ENCODE peak calls at places on chromosomes 6 and 20, in eight cellular contexts. C is heart left ventricle, D is SK-N-SH, I is HCT116, M is A549, O is DND-41, J is transverse colon, P is IMR-90. G is an unnamed sample. For H3K4me1, the result is how much of the 10 kb centered on the place peaks cover.

GRCh38 chr6:68229566-68229965 is 405.5 kb upstream of the ADGRB3 start:
- DNase-seq in P (no peak), C (no peak), O (no peak), J (no peak), I (no peak), M (no peak), D (no peak), G (no peak)

GRCh38 chr6:12203001-12203400 is 87.2 kb upstream of the EDN1 start:
- DNase-seq in D (no peak), O (no peak), M (peak), I (no peak), C (no peak), P (peak), J (no peak), G (no peak)

GRCh38 chr6:16985484-16986284 is 116.2 kb upstream of the STMND1 start:
- DNase-seq in M (no peak), P (peak), J (no peak), I (no peak), D (no peak), C (no peak), O (no peak), G (no peak)

GRCh38 chr6:113690255-113690956 is 166.7 kb upstream of the MARCKS start:
- DNase-seq in P (peak), C (no peak), J (no peak), I (no peak), D (peak), O (no peak), M (peak), G (peak)

GRCh38 chr20:662289-663192 is 9.5 kb upstream of the SRXN1 start:
- DNase-seq in I (no peak), J (no peak), C (no peak), O (no peak), D (no peak), M (no peak), P (no peak), G (no peak)

GRCh38 chr6:6969761-6970223 is 138.0 kb upstream of the RREB1 start:
- DNase-seq in O (no peak), D (no peak), C (no peak), M (no peak), J (peak), P (no peak), I (peak), G (peak)

GRCh38 chr6:7541175-7542064 is at the start of gene DSP:
- DNase-seq in D (peak), J (peak), P (no peak), I (peak), M (peak), C (peak), O (no peak), G (peak)

GRCh38 chr20:48957053-48957481 is 35.6 kb downstream of the ARFGEF2 start:
- DNase-seq in M (no peak), J (no peak), I (no peak), D (no peak), P (no peak), C (no peak), O (no peak), G (no peak)

GRCh38 chr6:156347251-156348049 is 429.7 kb upstream of the ARID1B start:
- DNase-seq in O (no peak), P (peak), M (no peak), J (no peak), I (no peak), D (no peak), C (no peak), G (no peak)

GRCh38 chr20:59808729-59809381 is 124.6 kb downstream of the SYCP2 start:
- DNase-seq in P (no peak), I (no peak), J (no peak), C (no peak), M (no peak), O (no peak), D (peak), G (no peak)

GRCh38 chr6:144036064-144036873 is 28.2 kb upstream of the PLAGL1 start:
- DNase-seq in I (no peak), O (no peak), J (peak), C (peak), M (no peak), P (peak), D (no peak), G (no peak)

GRCh38 chr20:59441306-59441705 is 140.9 kb downstream of the EDN3 start:
- DNase-seq in I (no peak), P (no peak), J (no peak), O (no peak), M (no peak), C (no peak), D (no peak), G (no peak)

GRCh38 chr6:15429146-15430110 is 183.6 kb downstream of the JARID2 start:
- DNase-seq in C (no peak), I (no peak), O (no peak), M (no peak), P (peak), D (no peak), J (no peak), G (no peak)

GRCh38 chr20:37693203-37693602 is 627 bp upstream of the CTNNBL1 start:
- DNase-seq in O (no peak), M (no peak), J (no peak), P (no peak), I (no peak), C (no peak), D (peak), G (no peak)

GRCh38 chr6:121951918-121952379 is 447.5 kb upstream of the HSF2 start:
- DNase-seq in D (no peak), I (no peak), C (no peak), P (peak), M (no peak), J (no peak), O (no peak), G (peak)

GRCh38 chr6:116253188-116253504 is 729 bp downstream of the TSPYL4 start:
- DNase-seq in I (no peak), D (no peak), J (no peak), M (no peak), P (no peak), C (no peak), O (no peak), G (no peak)

GRCh38 chr20:54063998-54064676 is 6.3 kb downstream of the BCAS1 start:
- DNase-seq in J (no peak), P (no peak), M (no peak), O (peak), C (no peak), I (no peak), D (no peak), G (no peak)

GRCh38 chr6:109348246-109348645 is 34.0 kb downstream of the CD164 start:
- DNase-seq in J (peak), D (no peak), O (no peak), M (no peak), I (no peak), C (no peak), P (no peak), G (no peak)

GRCh38 chr6:100719883-100720682 is 161.0 kb downstream of the ASCC3 start:
- DNase-seq in C (no peak), O (no peak), I (peak), P (peak), J (no peak), D (peak), M (peak), G (no peak)

GRCh38 chr6:121482004-121482693 is 46.7 kb downstream of the GJA1 start:
- DNase-seq in D (peak), J (no peak), O (no peak), C (no peak), I (peak), P (peak), M (peak), G (no peak)

GRCh38 chr20:59583428-59584277 is 20.7 kb upstream of the PHACTR3 start:
- DNase-seq in I (no peak), O (no peak), D (no peak), C (peak), J (peak), M (no peak), P (no peak), G (no peak)

GRCh38 chr6:9789201-9789600 is 625.7 kb downstream of the TFAP2A start:
- DNase-seq in M (no peak), O (no peak), I (no peak), P (peak), D (no peak), C (no peak), J (no peak), G (no peak)

GRCh38 chr6:136846046-136846445 is 23.7 kb downstream of the PEX7 start:
- DNase-seq in M (peak), I (peak), O (peak), J (peak), D (peak), P (peak), C (no peak), G (peak)

GRCh38 chr6:35043381-35043780 is 97.8 kb downstream of the TCP11 start:
- DNase-seq in C (no peak), J (no peak), D (no peak), O (no peak), P (no peak), I (no peak), M (no peak), G (no peak)

GRCh38 chr6:35046098-35046497 is 95.0 kb downstream of the TCP11 start:
- DNase-seq in P (no peak), I (no peak), J (no peak), O (no peak), D (no peak), M (no peak), C (no peak), G (no peak)

GRCh38 chr6:35042451-35042850 is 98.7 kb downstream of the TCP11 start:
- DNase-seq in M (no peak), P (no peak), O (no peak), J (no peak), C (no peak), D (no peak), I (no peak), G (no peak)

GRCh38 chr6:35044771-35045275 is 96.3 kb downstream of the TCP11 start:
- DNase-seq in C (no peak), P (no peak), J (peak), M (no peak), D (peak), O (no peak), I (no peak), G (peak)

DNA sequence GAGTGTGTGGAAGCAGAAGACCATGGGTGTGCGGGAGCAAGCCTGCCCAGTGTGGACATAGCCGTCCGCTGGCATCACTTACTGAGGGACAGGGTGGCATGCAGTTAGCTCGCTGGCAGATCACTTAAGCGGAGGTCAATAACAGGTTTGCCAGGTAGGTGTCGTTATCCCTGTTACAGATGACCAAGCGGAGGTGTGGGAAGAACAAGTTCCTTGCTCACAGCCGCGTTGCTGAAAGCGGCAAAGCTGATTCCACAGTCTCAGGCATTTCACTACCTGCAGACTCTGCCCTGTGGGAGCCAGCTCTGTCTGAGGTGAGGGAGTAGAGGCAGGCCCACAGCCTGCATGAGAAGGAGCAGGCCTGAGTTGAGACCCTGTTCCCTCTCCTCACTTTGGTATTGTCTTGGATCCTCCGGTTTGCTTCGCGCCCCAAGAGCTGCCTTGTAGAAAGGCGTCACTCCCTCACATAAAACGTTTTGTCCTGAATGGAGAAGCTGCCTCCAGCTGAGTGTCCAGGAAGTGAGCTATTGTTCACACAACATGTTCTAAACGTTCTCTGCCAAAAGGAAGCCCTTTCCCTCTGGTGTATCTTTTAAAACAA is 96.9 kb downstream of the TCP11 start:
- DNase-seq in J (peak), D (no peak), P (no peak), I (no peak), O (no peak), C (no peak), M (no peak), G (peak)
- H3K4me3 ChIP-seq in J (no peak), D (no peak), P (no peak), I (no peak), O (no peak), C (no peak), M (no peak), G (no peak)

GRCh38 chr6:1227600-1227934 is 84.3 kb upstream of the FOXQ1 start:
- DNase-seq in J (no peak), I (no peak), D (no peak), M (no peak), C (no peak), O (no peak), P (no peak), G (no peak)

GRCh38 chr6:1228754-1229191 is 83.1 kb upstream of the FOXQ1 start:
- DNase-seq in M (no peak), D (no peak), I (no peak), J (no peak), P (no peak), O (no peak), C (no peak), G (no peak)

GRCh38 chr6:1227935-1228753 is 83.8 kb upstream of the FOXQ1 start:
- DNase-seq in D (no peak), O (no peak), M (no peak), P (no peak), J (peak), C (no peak), I (no peak), G (no peak)

GRCh38 chr6:1224514-1224913 is 87.4 kb upstream of the FOXQ1 start:
- DNase-seq in P (no peak), I (no peak), M (no peak), C (no peak), J (no peak), D (no peak), O (no peak), G (no peak)

DNA sequence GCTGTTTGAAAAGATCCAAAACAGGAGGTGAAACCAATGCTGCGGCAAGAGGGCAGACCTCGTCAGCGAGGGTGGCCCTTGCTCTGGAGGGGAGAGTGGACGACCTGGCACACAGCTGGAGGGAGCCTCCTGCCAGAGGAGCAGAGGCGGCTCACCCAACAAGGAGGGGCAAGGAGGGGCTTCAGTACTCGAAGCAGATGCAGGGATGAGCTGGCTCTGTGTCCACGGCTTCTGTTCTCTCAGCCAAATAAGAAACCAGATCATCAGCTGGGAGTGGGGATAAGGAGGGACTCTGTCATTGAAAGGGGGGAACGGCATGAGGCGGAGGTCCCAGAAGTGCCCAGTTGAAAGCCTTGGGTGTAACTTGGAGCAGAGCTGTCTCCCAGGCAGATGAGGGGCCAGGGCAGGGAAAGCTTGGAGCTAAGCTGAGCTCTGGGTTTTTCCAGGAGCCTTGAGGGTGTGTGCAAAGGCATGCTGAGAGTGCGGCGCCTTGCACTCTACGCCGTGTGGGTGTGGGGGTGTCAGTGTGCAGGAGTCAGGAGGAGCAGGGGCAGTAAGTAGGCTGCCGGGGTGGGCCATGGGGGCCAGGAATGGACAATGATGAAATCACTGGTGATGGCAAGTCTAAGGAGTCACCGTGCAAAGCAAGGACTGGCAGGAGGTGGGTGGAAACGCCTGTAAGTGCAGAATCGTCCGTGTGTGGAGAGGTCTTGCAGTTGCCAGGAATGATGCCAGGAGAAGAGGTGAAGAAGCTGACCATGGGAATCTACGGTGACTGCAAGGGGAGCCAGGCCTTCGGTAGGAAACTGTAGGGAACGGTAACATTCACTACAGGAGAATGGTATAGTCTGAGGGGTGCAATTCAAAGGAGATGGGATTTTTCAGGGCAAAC is 85.4 kb upstream of the FOXQ1 start:
- DNase-seq in M (no peak), O (no peak), P (no peak), D (no peak), I (no peak), J (no peak), C (no peak), G (no peak)
- TF ChIP-seq CTCF in M (no peak), O (no peak), P (no peak), D (no peak), I (no peak), J (no peak), C (no peak), G (no peak)

GRCh38 chr6:24923885-24924401 is 11.8 kb downstream of the RIPOR2 start:
- DNase-seq in D (no peak), M (no peak), O (no peak), J (no peak), P (no peak), C (no peak), I (no peak), G (no peak)

GRCh38 chr6:24925661-24926060 is 10.1 kb downstream of the RIPOR2 start:
- DNase-seq in O (no peak), I (no peak), M (no peak), P (no peak), J (no peak), D (no peak), C (no peak), G (no peak)

GRCh38 chr6:24926192-24926591 is 9.6 kb downstream of the RIPOR2 start:
- DNase-seq in J (no peak), C (no peak), D (no peak), O (peak), P (no peak), I (no peak), M (no peak), G (no peak)

GRCh38 chr6:24926639-24927038 is 9.1 kb downstream of the RIPOR2 start:
- DNase-seq in D (no peak), P (no peak), J (no peak), I (no peak), M (no peak), O (no peak), C (no peak), G (no peak)

DNA sequence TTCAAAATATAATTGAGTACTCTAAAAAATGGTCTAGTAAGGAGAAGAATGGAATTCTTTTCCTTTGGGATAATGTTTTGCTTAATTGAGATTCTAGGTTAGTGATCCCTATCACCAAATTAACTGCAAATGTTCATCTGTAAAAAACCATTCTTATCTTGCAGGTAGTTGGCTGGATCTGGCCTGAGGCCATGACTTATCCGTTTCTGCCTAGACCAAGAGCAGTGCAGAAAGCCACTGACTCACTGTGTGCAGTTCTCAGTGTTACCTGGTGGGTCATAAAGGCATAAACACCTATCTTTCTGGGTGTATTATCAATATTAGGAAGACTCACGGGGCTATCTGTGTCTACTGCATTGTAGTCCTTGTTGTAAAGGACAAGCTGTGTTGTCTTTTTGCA is 10.8 kb downstream of the RIPOR2 start:
- DNase-seq in M (no peak), C (no peak), D (no peak), J (no peak), O (no peak), P (no peak), I (no peak), G (no peak)
- H3K4me1 ChIP-seq in M (under half), C (under half), D (under half), J (under half), O (half or more), P (under half), I (under half), G (under half)

DNA sequence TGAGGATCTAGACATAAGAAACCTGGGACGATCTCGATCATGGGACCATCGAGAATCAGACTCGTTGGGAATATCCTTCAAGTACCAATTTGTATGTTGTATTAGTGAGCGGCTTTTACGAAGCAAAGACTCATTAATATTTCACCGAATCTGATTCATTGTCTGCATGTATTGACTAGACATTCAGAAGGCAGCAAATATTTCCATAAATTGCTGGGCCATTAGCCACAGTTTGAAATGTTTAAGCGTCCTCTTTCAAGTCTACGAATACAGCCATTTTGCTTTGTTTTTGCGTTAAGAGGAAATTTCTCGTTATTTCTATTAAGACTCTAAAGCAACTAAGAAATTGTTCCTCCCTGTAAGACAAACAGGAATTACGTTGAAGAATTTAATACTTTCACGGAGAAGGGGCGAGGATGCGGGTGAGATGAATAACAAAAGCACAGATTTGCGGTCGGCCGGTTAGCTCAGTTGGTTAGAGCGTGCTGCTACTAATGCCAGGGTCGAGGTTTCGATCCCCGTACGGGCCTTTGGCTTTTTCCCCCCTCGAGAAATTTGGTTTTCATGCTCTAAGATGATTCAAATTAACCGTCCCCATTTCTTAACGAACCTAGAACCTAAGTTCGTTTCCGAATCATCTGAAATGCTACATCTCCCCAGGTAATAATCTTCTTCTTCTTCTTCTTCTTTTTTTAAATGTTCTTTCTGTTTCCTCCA is 18.5 kb downstream of the POM121L2 start:
- DNase-seq in P (peak), M (no peak), C (no peak), J (no peak), I (peak), D (no peak), O (no peak), G (no peak)
- H3K4me3 ChIP-seq in P (no peak), M (peak), C (no peak), J (no peak), I (no peak), D (peak), O (no peak), G (no peak)

GRCh38 chr20:33914871-33915270 is 78.8 kb upstream of the RALY start:
- DNase-seq in P (peak), D (no peak), I (peak), O (peak), M (peak), J (no peak), C (no peak), G (no peak)
- TF ChIP-seq CTCF in P (peak), D (no peak), I (peak), O (peak), M (no peak), J (no peak), C (no peak), G (no peak)

G was measured in prostate gland.